ENCODE peak calls at places on chromosomes 16 and 17, in five cellular contexts. X, O, S, F and N are unnamed samples.
A peak's percentile ranks its signal among the peaks of the same experiment; 100 is the strongest.

GRCh38 chr17:36731091-36731490 is 129.7 kb downstream of the MRM1 start:
- DNase-seq in X (no peak), F (no peak), O (peak; percentile 13), S (no peak), N (no peak)

GRCh38 chr17:67095803-67096202 is 51.4 kb downstream of the CACNG1 start:
- DNase-seq in X (no peak), O (no peak), F (no peak), S (peak; percentile 7), N (no peak)

GRCh38 chr16:57262841-57263584 is 18.0 kb downstream of the ARL2BP start:
- DNase-seq in S (no peak), X (no peak), O (no peak), F (peak; percentile 46), N (no peak)

GRCh38 chr17:32266389-32267269 is 997 bp downstream of the RHBDL3 start:
- DNase-seq in F (peak; percentile 15), S (no peak), O (peak; percentile 15), X (peak; percentile 28), N (peak; percentile 38)

GRCh38 chr17:50825188-50825587 is 10.2 kb upstream of the WFIKKN2 start:
- DNase-seq in O (no peak), X (no peak), F (no peak), S (no peak), N (no peak)

GRCh38 chr16:263944-264343 is 11.8 kb downstream of the RGS11 start:
- DNase-seq in S (no peak), F (no peak), X (no peak), O (no peak), N (no peak)

GRCh38 chr17:75517277-75517865 is 1.0 kb downstream of the TSEN54 start:
- DNase-seq in S (no peak), O (no peak), X (no peak), F (no peak), N (no peak)

GRCh38 chr17:31674717-31675349 is 184.2 kb downstream of the COPRS start:
- DNase-seq in X (no peak), F (no peak), O (no peak), S (peak; percentile 80), N (no peak)

GRCh38 chr17:66423436-66423922 is 121.1 kb downstream of the PRKCA start:
- DNase-seq in F (no peak), O (no peak), X (no peak), S (no peak), N (no peak)

GRCh38 chr17:8022358-8023038 is 16.4 kb upstream of the ALOX15B start:
- DNase-seq in F (no peak), O (no peak), S (no peak), X (no peak), N (no peak)

GRCh38 chr16:26809461-26809860 is 257.3 kb upstream of the C16orf82 start:
- DNase-seq in X (no peak), S (no peak), F (no peak), O (no peak), N (no peak)

GRCh38 chr17:62064791-62065563 is at the start of gene MED13:
- DNase-seq in S (peak; percentile 12), O (peak; percentile 22), X (peak; percentile 43), F (peak; percentile 77), N (peak; percentile 24)

GRCh38 chr17:10875411-10875810 is 37.5 kb upstream of the PIRT start:
- DNase-seq in F (peak; percentile 5), O (no peak), X (peak; percentile 55), S (no peak), N (no peak)

GRCh38 chr17:72571813-72572396 is 451.1 kb downstream of the SOX9 start:
- DNase-seq in X (no peak), S (no peak), F (no peak), O (no peak), N (no peak)

GRCh38 chr17:72297326-72298115 is 176.7 kb downstream of the SOX9 start:
- DNase-seq in S (no peak), F (no peak), X (no peak), O (no peak), N (no peak)

GRCh38 chr17:47744168-47745036 is 11.4 kb downstream of the TBX21 start:
- DNase-seq in O (no peak), X (no peak), F (no peak), S (no peak), N (no peak)

GRCh38 chr17:81833160-81833920 is at the start of gene MCRIP1:
- DNase-seq in X (peak; percentile 94), O (peak; percentile 90), F (peak; percentile 93), S (peak; percentile 89), N (peak; percentile 94)

GRCh38 chr17:43536236-43537088 is 9.7 kb downstream of the ETV4 start:
- DNase-seq in S (no peak), X (no peak), F (no peak), O (no peak), N (no peak)

GRCh38 chr16:88599825-88600538 is 29.8 kb downstream of the ZC3H18 start:
- DNase-seq in F (no peak), X (no peak), S (no peak), O (no peak), N (no peak)

GRCh38 chr16:8963010-8963824 is 489 bp downstream of the USP7 start:
- DNase-seq in F (no peak), O (no peak), X (no peak), S (no peak), N (no peak)

GRCh38 chr17:44522883-44523671 is 19.9 kb upstream of the GPATCH8 start:
- DNase-seq in X (no peak), O (peak; percentile 19), S (peak; percentile 66), F (no peak), N (peak; percentile 67)

GRCh38 chr17:29588561-29589411 is 662 bp downstream of the GIT1 start:
- DNase-seq in S (peak; percentile 29), O (peak; percentile 36), X (no peak), F (peak; percentile 53), N (peak; percentile 45)

GRCh38 chr16:11497851-11498289 is 88.8 kb downstream of the LITAF start:
- DNase-seq in O (no peak), F (no peak), X (no peak), S (peak; percentile 28), N (no peak)

GRCh38 chr17:83185023-83186002 is 105.9 kb downstream of the METRNL start:
- DNase-seq in F (no peak), O (no peak), S (no peak), X (no peak), N (no peak)

GRCh38 chr17:51479303-51479702 is 219.0 kb downstream of the UTP18 start:
- DNase-seq in F (no peak), X (no peak), O (no peak), S (no peak), N (no peak)

GRCh38 chr16:29994613-29995329 is 646 bp downstream of the HIRIP3 start:
- DNase-seq in O (no peak), X (no peak), S (peak; percentile 96), F (no peak), N (peak; percentile 47)

GRCh38 chr16:24921229-24921628 is 75.5 kb downstream of the SLC5A11 start:
- DNase-seq in F (no peak), O (no peak), S (no peak), X (no peak), N (no peak)